ENCODE peak calls at places on chromosomes 4 and X, in six cellular contexts. Q, E, G, M, T and L are unnamed samples.

GRCh38 chr4:73335717-73336116 is 68.4 kb upstream of the ALB start:
- DNase-seq in Q (no peak), E (no peak), G (no peak), M (no peak), T (no peak), L (no peak)

GRCh38 chr4:103244251-103244650 is 46.1 kb upstream of the CENPE start:
- DNase-seq in Q (no peak), E (no peak), G (no peak), M (no peak), T (no peak), L (no peak)

GRCh38 chrX:54171091-54171490 is 12.0 kb downstream of the FAM120C start:
- DNase-seq in Q (no peak), E (no peak), G (no peak), M (no peak), T (no peak), L (no peak)

GRCh38 chrX:55159556-55159955 is 60.6 kb upstream of the PAGE5 start:
- DNase-seq in Q (no peak), E (no peak), G (no peak), M (no peak), T (no peak), L (no peak)

GRCh38 chr4:185737489-185738037 is 74.4 kb downstream of the SORBS2 start:
- DNase-seq in Q (no peak), E (no peak), G (no peak), M (no peak), T (no peak), L (no peak)

GRCh38 chr4:91087743-91088142 is 960.5 kb downstream of the CCSER1 start:
- DNase-seq in Q (no peak), E (no peak), G (no peak), M (no peak), T (no peak), L (no peak)

GRCh38 chrX:46913710-46914109 is 1.5 kb downstream of the JADE3 start:
- DNase-seq in Q (no peak), E (no peak), G (no peak), M (peak; percentile 10), T (peak; percentile 29), L (peak; percentile 22)

GRCh38 chr4:167721574-167721973 is 370.8 kb upstream of the ANXA10 start:
- DNase-seq in Q (no peak), E (no peak), G (no peak), M (no peak), T (no peak), L (no peak)

GRCh38 chrX:10190367-10190766 is 33.6 kb downstream of the CLCN4 start:
- DNase-seq in Q (peak; percentile 54), E (no peak), G (no peak), M (peak; percentile 27), T (no peak), L (no peak)

GRCh38 chr4:121272526-121272925 is 108.3 kb downstream of the QRFPR start:
- DNase-seq in Q (no peak), E (no peak), G (no peak), M (no peak), T (no peak), L (no peak)

GRCh38 chrX:1322393-1322792 is 14.2 kb upstream of the IL3RA start:
- DNase-seq in Q (no peak), E (no peak), G (no peak), M (no peak), T (no peak), L (no peak)

GRCh38 chr4:28548549-28548948 is 1687.9 kb downstream of the STIM2 start:
- DNase-seq in Q (no peak), E (no peak), G (no peak), M (no peak), T (no peak), L (no peak)

GRCh38 chr4:145690610-145691009 is 10.7 kb downstream of the C4orf51 start:
- DNase-seq in Q (no peak), E (no peak), G (no peak), M (no peak), T (no peak), L (no peak)

GRCh38 chr4:150127757-150128156 is 49.5 kb downstream of the DCLK2 start:
- DNase-seq in Q (no peak), E (no peak), G (no peak), M (no peak), T (no peak), L (no peak)

GRCh38 chrX:154712781-154713391 is 38.0 kb downstream of the GAB3 start:
- DNase-seq in Q (no peak), E (no peak), G (no peak), M (no peak), T (no peak), L (no peak)

GRCh38 chrX:64792598-64793337 is 183.5 kb downstream of the ZC4H2 start:
- DNase-seq in Q (no peak), E (no peak), G (no peak), M (no peak), T (no peak), L (no peak)

GRCh38 chr4:168678751-168679366 is 182.0 kb downstream of the PALLD start:
- DNase-seq in Q (no peak), E (no peak), G (no peak), M (no peak), T (no peak), L (no peak)

GRCh38 chrX:139423186-139423585 is 107.4 kb upstream of the F9 start:
- DNase-seq in Q (no peak), E (no peak), G (no peak), M (no peak), T (no peak), L (no peak)

GRCh38 chr4:96035727-96036126 is 195.8 kb downstream of the PDHA2 start:
- DNase-seq in Q (peak; percentile 9), E (no peak), G (no peak), M (no peak), T (no peak), L (no peak)

GRCh38 chr4:109434007-109434792 is 585 bp downstream of the SEC24B start:
- DNase-seq in Q (no peak), E (peak; percentile 16), G (peak; percentile 71), M (peak; percentile 35), T (peak; percentile 36), L (peak; percentile 71)

GRCh38 chr4:47195706-47196105 is 164.3 kb downstream of the GABRB1 start:
- DNase-seq in Q (no peak), E (no peak), G (no peak), M (no peak), T (no peak), L (no peak)

GRCh38 chr4:82201805-82202636 is 171.8 kb downstream of the HNRNPD start:
- DNase-seq in Q (peak; percentile 15), E (no peak), G (no peak), M (peak; percentile 35), T (peak; percentile 30), L (no peak)

GRCh38 chr4:186621959-186622553 is 66.7 kb upstream of the MTNR1A start:
- DNase-seq in Q (no peak), E (no peak), G (no peak), M (no peak), T (no peak), L (no peak)

GRCh38 chrX:130139474-130140201 is 26.0 kb downstream of the AIFM1 start:
- DNase-seq in Q (no peak), E (no peak), G (no peak), M (no peak), T (no peak), L (no peak)

GRCh38 chrX:17919896-17920446 is 58.9 kb upstream of the RAI2 start:
- DNase-seq in Q (peak; percentile 34), E (no peak), G (no peak), M (no peak), T (no peak), L (no peak)

GRCh38 chr4:156956947-156957346 is 14.7 kb downstream of the PDGFC start:
- DNase-seq in Q (no peak), E (no peak), G (no peak), M (no peak), T (no peak), L (no peak)

GRCh38 chr4:155966661-155967060 is 13.0 kb upstream of the CTSO start:
- DNase-seq in Q (no peak), E (no peak), G (no peak), M (no peak), T (no peak), L (no peak)

GRCh38 chrX:65932173-65933084 is 107.5 kb downstream of the VSIG4 start:
- DNase-seq in Q (no peak), E (no peak), G (no peak), M (peak; percentile 30), T (no peak), L (no peak)
- TF ChIP-seq EP300 in Q (no peak), E (no peak), G (no peak), M (no peak), T (no peak), L (no peak)

GRCh38 chrX:129058405-129058804 is 464.9 kb downstream of the SMARCA1 start:
- DNase-seq in Q (no peak), E (no peak), G (no peak), M (no peak), T (no peak), L (no peak)
- H3K4me3 ChIP-seq in Q (no peak overlapping the region), E (no peak overlapping the region), G (no peak overlapping the region), M (no peak overlapping the region), T (no peak overlapping the region), L (no peak overlapping the region)

DNA sequence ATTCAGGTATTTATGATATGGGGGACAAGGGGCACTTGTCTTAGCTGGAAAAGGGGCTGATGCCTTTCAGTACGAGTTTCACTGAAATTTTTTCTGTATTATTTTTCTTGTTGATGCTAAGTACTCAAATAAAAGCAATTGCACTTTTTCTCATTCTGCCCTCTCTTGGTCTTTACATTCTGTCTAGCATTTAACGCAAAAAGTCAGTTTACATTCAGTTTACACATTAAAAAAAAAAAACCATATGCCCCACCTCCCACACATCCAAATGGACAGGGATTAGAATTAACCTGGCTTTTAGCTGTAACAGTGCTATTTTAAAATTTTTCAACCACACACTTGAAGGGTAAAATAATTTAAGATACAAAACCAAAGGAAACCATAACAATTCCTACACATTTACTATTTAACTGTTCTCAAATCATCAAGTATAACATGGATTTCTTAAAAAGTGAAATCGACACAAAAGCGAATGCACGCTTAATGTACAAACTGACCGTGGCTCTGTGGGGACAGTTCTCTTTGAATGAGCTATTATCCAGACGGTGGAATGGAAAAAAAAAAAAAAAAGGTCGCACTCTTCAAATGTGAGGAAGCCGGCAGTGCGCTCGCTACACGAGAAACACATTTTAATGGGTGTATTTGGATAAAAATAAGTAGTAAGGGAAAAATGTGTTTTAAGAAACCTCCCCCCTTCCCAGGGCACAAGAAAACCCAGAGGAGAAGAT is 1.4 kb downstream of the AMMECR1 start:
- DNase-seq in Q (no peak), E (no peak), G (no peak), M (no peak), T (no peak), L (no peak)
- H3K27ac ChIP-seq in Q (peak overlapping the region; percentile 91), E (no peak overlapping the region), G (no peak overlapping the region), M (peak overlapping the region; percentile 86), T (no peak overlapping the region), L (peak overlapping the region; percentile 89)

GRCh38 chr4:130636486-130636885 is 1540.5 kb downstream of the C4orf33 start:
- DNase-seq in Q (no peak), E (no peak), G (no peak), M (no peak), T (no peak), L (no peak)

GRCh38 chr4:130639871-130640270 is 1543.9 kb downstream of the C4orf33 start:
- DNase-seq in Q (no peak), E (no peak), G (no peak), M (no peak), T (no peak), L (no peak)

GRCh38 chr4:130640583-130640982 is 1544.6 kb downstream of the C4orf33 start:
- DNase-seq in Q (no peak), E (no peak), G (no peak), M (no peak), T (no peak), L (no peak)
- TF ChIP-seq EP300 in Q (no peak), E (no peak), G (no peak), M (no peak), T (no peak), L (no peak)

GRCh38 chrX:11759461-11760311 is 1.6 kb downstream of the MSL3 start:
- DNase-seq in Q (peak; percentile 62), E (peak; percentile 48), G (peak; percentile 94), M (peak; percentile 84), T (peak; percentile 93), L (peak; percentile 75)
- H3K4me3 ChIP-seq in Q (peak overlapping the region; percentile 79), E (peak overlapping the region; percentile 63), G (peak overlapping the region; percentile 74), M (peak overlapping the region; percentile 59), T (peak overlapping the region; percentile 75), L (peak overlapping the region; percentile 52)